ENCODE peak calls at places on chromosomes 4 and X, in ten cellular contexts. L is tibial nerve, Q is suprapubic skin, T is ovary, N is SK-N-SH, W is A549, O is HepG2, C is K562, B is transverse colon, R is H1. Y is an unnamed sample.

GRCh38 chrX:48833531-48834138 is 1.8 kb downstream of the PCSK1N start:
- DNase-seq in L (no peak), Q (no peak), T (no peak), N (peak; percentile 65), W (peak; percentile 35), O (peak; percentile 10), C (peak; percentile 41), B (no peak), R (no peak), Y (no peak)

GRCh38 chrX:130100180-130100579 is 10.1 kb downstream of the ELF4 start:
- DNase-seq in L (peak; percentile 68), Q (peak; percentile 83), T (no peak), N (no peak), W (no peak), O (no peak), C (peak; percentile 57), B (peak; percentile 59), R (no peak), Y (no peak)

GRCh38 chrX:5870238-5870637 is 358.4 kb downstream of the NLGN4X start:
- DNase-seq in L (no peak), Q (no peak), T (no peak), N (no peak), W (no peak), O (no peak), C (no peak), B (no peak), R (no peak), Y (no peak)

GRCh38 chrX:155009994-155010472 is 12.5 kb downstream of the F8 start:
- DNase-seq in L (no peak), Q (no peak), T (no peak), N (no peak), W (no peak), O (no peak), C (no peak), B (no peak), R (no peak), Y (no peak)

GRCh38 chr4:2691952-2692435 is 64.1 kb downstream of the TNIP2 start:
- DNase-seq in L (no peak), Q (no peak), T (no peak), N (no peak), W (no peak), O (no peak), C (no peak), B (no peak), R (no peak), Y (no peak)

GRCh38 chr4:139656614-139657486 is 8.8 kb upstream of the MGST2 start:
- DNase-seq in L (no peak), Q (no peak), T (peak; percentile 65), N (peak; percentile 74), W (peak; percentile 56), O (peak; percentile 76), C (peak; percentile 75), B (peak; percentile 61), R (no peak), Y (peak; percentile 64)

GRCh38 chr4:24979554-24979953 is 51.2 kb downstream of the LGI2 start:
- DNase-seq in L (no peak), Q (peak; percentile 80), T (no peak), N (no peak), W (no peak), O (no peak), C (no peak), B (peak; percentile 20), R (no peak), Y (no peak)

GRCh38 chrX:76366972-76367371 is 60.5 kb upstream of the MAGEE1 start:
- DNase-seq in L (no peak), Q (no peak), T (no peak), N (no peak), W (no peak), O (no peak), C (no peak), B (no peak), R (no peak), Y (no peak)

GRCh38 chr4:133145241-133145640 is 3.9 kb upstream of the PCDH10 start:
- DNase-seq in L (no peak), Q (no peak), T (no peak), N (no peak), W (no peak), O (no peak), C (no peak), B (no peak), R (no peak), Y (no peak)

GRCh38 chr4:170242471-170242870 is 152.7 kb upstream of the AADAT start:
- DNase-seq in L (no peak), Q (no peak), T (no peak), N (no peak), W (no peak), O (no peak), C (no peak), B (no peak), R (no peak), Y (no peak)

GRCh38 chr4:964346-965025 is 8.9 kb downstream of the DGKQ start:
- DNase-seq in L (no peak), Q (peak; percentile 64), T (no peak), N (no peak), W (no peak), O (no peak), C (no peak), B (no peak), R (no peak), Y (no peak)

GRCh38 chr4:963276-964225 is 9.8 kb downstream of the DGKQ start:
- DNase-seq in L (no peak), Q (peak; percentile 65), T (no peak), N (no peak), W (no peak), O (no peak), C (no peak), B (peak; percentile 62), R (no peak), Y (no peak)

GRCh38 chr4:966266-967112 is 6.9 kb downstream of the DGKQ start:
- DNase-seq in L (no peak), Q (no peak), T (no peak), N (no peak), W (no peak), O (no peak), C (no peak), B (no peak), R (no peak), Y (no peak)

GRCh38 chr4:965766-966134 is 7.6 kb downstream of the DGKQ start:
- DNase-seq in L (no peak), Q (no peak), T (no peak), N (no peak), W (no peak), O (no peak), C (no peak), B (no peak), R (no peak), Y (no peak)

DNA sequence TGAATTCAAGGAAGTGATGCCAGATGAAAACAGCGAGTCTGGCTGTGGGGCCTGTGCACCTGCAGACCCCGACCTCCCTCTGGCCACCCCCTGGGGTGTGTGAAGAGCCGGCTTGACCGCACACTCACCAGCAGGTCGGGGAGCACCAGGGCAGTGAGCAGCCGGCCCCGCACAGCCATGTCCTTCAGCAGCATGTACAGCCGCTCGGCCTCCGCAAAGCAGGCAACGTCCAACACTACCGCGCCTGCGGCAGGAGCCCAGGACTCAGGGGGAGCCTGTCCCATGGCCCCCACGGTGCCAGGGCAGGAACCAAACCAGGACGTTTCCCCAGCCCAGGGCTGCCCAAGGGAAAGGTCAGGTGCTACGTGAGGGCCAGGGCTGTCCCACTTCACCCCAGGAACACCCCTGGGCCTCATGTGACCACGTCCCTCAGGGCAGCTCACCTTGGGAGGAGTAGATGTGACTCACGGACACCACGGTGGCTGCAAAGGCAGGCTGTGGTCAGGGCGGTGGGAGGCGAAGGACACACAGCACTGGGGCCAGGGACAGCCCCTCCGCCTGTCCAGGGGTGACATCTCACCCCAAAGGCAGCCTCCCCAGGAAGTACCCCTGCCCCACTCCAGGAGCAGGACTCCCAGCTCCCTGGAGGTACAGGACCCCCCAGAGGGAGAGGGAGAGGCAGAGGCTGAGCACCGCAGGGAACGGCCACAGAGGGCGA is 8.2 kb downstream of the DGKQ start:
- DNase-seq in L (no peak), Q (no peak), T (no peak), N (no peak), W (no peak), O (no peak), C (no peak), B (no peak), R (no peak), Y (no peak)
- TF ChIP-seq EP300 in L (no peak), Q (no peak), T (no peak), N (no peak), W (no peak), O (no peak), C (no peak), B (no peak), R (no peak), Y (no peak)

DNA sequence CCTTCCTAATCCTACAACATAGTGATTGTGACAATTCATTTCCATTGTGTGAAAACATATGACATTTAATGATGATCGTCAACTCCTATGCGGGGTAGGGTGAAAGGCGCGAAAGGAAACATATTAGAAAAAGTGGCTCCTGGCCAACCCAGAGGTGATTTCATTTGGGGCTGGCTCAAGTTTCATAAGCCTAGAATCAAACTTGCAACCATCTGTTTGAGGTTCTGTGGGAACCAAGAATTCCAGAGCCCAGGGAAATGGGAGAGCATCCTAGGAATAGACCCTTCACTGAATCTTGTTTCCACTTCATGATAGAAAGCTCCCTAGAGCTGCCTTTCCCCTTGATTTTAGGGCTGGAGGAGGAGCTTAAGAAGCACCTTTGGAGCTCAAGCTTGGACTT is 101.3 kb upstream of the EGFL6 start:
- DNase-seq in L (no peak), Q (no peak), T (no peak), N (no peak), W (no peak), O (no peak), C (no peak), B (no peak), R (no peak), Y (no peak)
- TF ChIP-seq EP300 in L (no peak), Q (no peak), T (no peak), N (no peak), W (no peak), O (no peak), C (no peak), B (no peak), R (no peak), Y (no peak)

GRCh38 chr4:129545599-129546278 is 449.8 kb downstream of the C4orf33 start:
- DNase-seq in L (peak; percentile 18), Q (no peak), T (peak; percentile 22), N (no peak), W (no peak), O (peak; percentile 3), C (no peak), B (peak; percentile 31), R (no peak), Y (peak; percentile 26)

GRCh38 chr4:129550281-129550785 is 454.4 kb downstream of the C4orf33 start:
- DNase-seq in L (no peak), Q (no peak), T (no peak), N (no peak), W (no peak), O (peak; percentile 47), C (no peak), B (no peak), R (no peak), Y (no peak)

GRCh38 chr4:129543299-129543698 is 447.3 kb downstream of the C4orf33 start:
- DNase-seq in L (no peak), Q (no peak), T (no peak), N (no peak), W (no peak), O (no peak), C (no peak), B (no peak), R (no peak), Y (no peak)

GRCh38 chr4:129546531-129546930 is 450.6 kb downstream of the C4orf33 start:
- DNase-seq in L (no peak), Q (no peak), T (no peak), N (no peak), W (no peak), O (no peak), C (no peak), B (no peak), R (no peak), Y (no peak)
- TF ChIP-seq EP300 in L (no peak), Q (no peak), T (no peak), N (no peak), W (no peak), O (no peak), C (no peak), B (no peak), R (no peak), Y (no peak)

GRCh38 chr4:36854554-36854953 is 390.0 kb upstream of the NWD2 start:
- DNase-seq in L (no peak), Q (no peak), T (no peak), N (no peak), W (no peak), O (no peak), C (no peak), B (no peak), R (no peak), Y (no peak)
- TF ChIP-seq EP300 in L (no peak), Q (no peak), T (no peak), N (no peak), W (no peak), O (no peak), C (no peak), B (no peak), R (no peak), Y (no peak)

Y was measured in stomach.